ENCODE peak calls at places on chromosomes 16 and 17, in nine cellular contexts. C is ACHN; W is HFFc6; M is bronchial epithelial cell; P is NCI-H1436; R is fibroblast of villous mesenchyme; K is HTR-8/SVneo; Y is activated T-helper 9 cell treated with anti-CD3 and anti-CD28 coated beads, Interleukin-2, amount 50 U/mL, for 16 hours; Z is T-helper 2 cell. S is an unnamed sample.

GRCh38 chr17:73643012-73643845 is 1.0 kb downstream of the SDK2 start:
- DNase-seq in C (no peak), W (no peak), M (peak; percentile 25), P (no peak), R (no peak), K (no peak), Y (no peak), Z (no peak), S (no peak)

GRCh38 chr16:84922351-84923135 is 88.8 kb downstream of the ZDHHC7 start:
- DNase-seq in C (no peak), W (no peak), M (no peak), P (peak; percentile 10), R (peak; percentile 86), K (no peak), Y (no peak), Z (no peak), S (no peak)

GRCh38 chr16:88649924-88650748 is 717 bp downstream of the CYBA start:
- DNase-seq in C (peak; percentile 47), W (no peak), M (no peak), P (peak; percentile 67), R (peak; percentile 47), K (no peak), Y (no peak), Z (no peak), S (peak; percentile 83)

GRCh38 chr17:40019140-40019991 is 4.1 kb downstream of the CSF3 start:
- DNase-seq in C (no peak), W (peak; percentile 87), M (peak; percentile 42), P (no peak), R (peak; percentile 73), K (no peak), Y (no peak), Z (no peak), S (no peak)

GRCh38 chr16:55059146-55059545 is 128.5 kb downstream of the IRX5 start:
- DNase-seq in C (no peak), W (no peak), M (no peak), P (no peak), R (no peak), K (no peak), Y (no peak), Z (no peak), S (no peak)

GRCh38 chr17:58402679-58403078 is 14.7 kb downstream of the RNF43 start:
- DNase-seq in C (peak; percentile 26), W (no peak), M (peak; percentile 99), P (no peak), R (no peak), K (peak; percentile 12), Y (no peak), Z (no peak), S (no peak)

GRCh38 chr16:86012221-86012620 is 113.3 kb downstream of the IRF8 start:
- DNase-seq in C (no peak), W (no peak), M (no peak), P (no peak), R (no peak), K (no peak), Y (no peak), Z (no peak), S (no peak)

GRCh38 chr17:11140028-11140427 is 101.0 kb upstream of the SHISA6 start:
- DNase-seq in C (no peak), W (no peak), M (no peak), P (no peak), R (no peak), K (no peak), Y (no peak), Z (no peak), S (no peak)

GRCh38 chr17:10649031-10649430 is 8.1 kb downstream of the MYH3 start:
- DNase-seq in C (no peak), W (peak; percentile 46), M (peak; percentile 5), P (no peak), R (peak; percentile 17), K (no peak), Y (no peak), Z (no peak), S (no peak)

GRCh38 chr17:45573915-45574314 is 83.4 kb upstream of the PLEKHM1 start:
- DNase-seq in C (no peak), W (no peak), M (no peak), P (no peak), R (no peak), K (no peak), Y (no peak), Z (no peak), S (no peak)

GRCh38 chr16:69620564-69620963 is 54.8 kb downstream of the NFAT5 start:
- DNase-seq in C (no peak), W (no peak), M (no peak), P (no peak), R (peak; percentile 85), K (no peak), Y (no peak), Z (no peak), S (no peak)

GRCh38 chr17:76538281-76538931 is 897 bp upstream of the CYGB start:
- DNase-seq in C (no peak), W (no peak), M (no peak), P (no peak), R (no peak), K (no peak), Y (no peak), Z (no peak), S (no peak)

GRCh38 chr17:82866521-82867214 is 26.8 kb upstream of the ZNF750 start:
- DNase-seq in C (no peak), W (peak; percentile 69), M (peak; percentile 38), P (no peak), R (peak; percentile 89), K (no peak), Y (no peak), Z (no peak), S (no peak)